ENCODE peak calls at places on chromosomes 11 and 22, in ten cellular contexts. V is adrenal gland, G is stomach, N is ovary, C is A549, Y is tibial nerve, U is sigmoid colon, P is uterus, H is body of pancreas, Q is heart left ventricle. L is an unnamed sample.

GRCh38 chr11:62122076-62122475 is 1.7 kb upstream of the INCENP start:
- DNase-seq in V (no peak), G (no peak), N (no peak), C (peak; percentile 11), Y (no peak), U (no peak), P (no peak), H (no peak), Q (no peak), L (no peak)

GRCh38 chr11:73914284-73914683 is 36.5 kb upstream of the DNAJB13 start:
- DNase-seq in V (no peak), G (no peak), N (no peak), C (no peak), Y (no peak), U (no peak), P (no peak), H (peak; percentile 40), Q (no peak), L (no peak)

GRCh38 chr11:36056160-36056751 is 112.4 kb downstream of the LDLRAD3 start:
- DNase-seq in V (peak; percentile 49), G (no peak), N (no peak), C (peak; percentile 25), Y (no peak), U (no peak), P (no peak), H (peak; percentile 48), Q (no peak), L (no peak)

GRCh38 chr11:2930705-2931415 is 1.6 kb upstream of the PHLDA2 start:
- DNase-seq in V (peak; percentile 70), G (peak; percentile 91), N (peak; percentile 55), C (peak; percentile 86), Y (no peak), U (peak; percentile 71), P (peak; percentile 44), H (peak; percentile 94), Q (peak; percentile 43), L (no peak)

GRCh38 chr11:32312206-32312817 is 123.0 kb downstream of the WT1 start:
- DNase-seq in V (no peak), G (no peak), N (no peak), C (peak; percentile 24), Y (no peak), U (no peak), P (no peak), H (no peak), Q (no peak), L (no peak)

GRCh38 chr11:90134420-90135003 is at the start of gene NAALAD2:
- DNase-seq in V (peak; percentile 69), G (no peak), N (peak; percentile 48), C (peak; percentile 2), Y (peak; percentile 28), U (peak; percentile 62), P (peak; percentile 52), H (peak; percentile 18), Q (peak; percentile 22), L (no peak)

GRCh38 chr11:27184458-27185312 is 144.1 kb downstream of the BBOX1 start:
- DNase-seq in V (no peak), G (no peak), N (no peak), C (no peak), Y (no peak), U (no peak), P (no peak), H (no peak), Q (no peak), L (no peak)

GRCh38 chr22:20783844-20784723 is 10.2 kb downstream of the SERPIND1 start:
- DNase-seq in V (peak; percentile 72), G (no peak), N (no peak), C (peak; percentile 30), Y (peak; percentile 77), U (no peak), P (no peak), H (peak; percentile 31), Q (no peak), L (no peak)

GRCh38 chr11:44446996-44447771 is 118.3 kb upstream of the CD82 start:
- DNase-seq in V (no peak), G (peak; percentile 15), N (no peak), C (no peak), Y (no peak), U (no peak), P (no peak), H (no peak), Q (no peak), L (no peak)

GRCh38 chr11:132632641-132633124 is 899.6 kb downstream of the OPCML start:
- DNase-seq in V (no peak), G (no peak), N (no peak), C (no peak), Y (no peak), U (no peak), P (no peak), H (no peak), Q (no peak), L (no peak)

GRCh38 chr11:61888590-61888989 is 2.8 kb downstream of the FADS3 start:
- DNase-seq in V (peak; percentile 13), G (no peak), N (no peak), C (no peak), Y (no peak), U (no peak), P (no peak), H (no peak), Q (no peak), L (no peak)

GRCh38 chr22:21832291-21833290 is 34.9 kb downstream of the MAPK1 start:
- DNase-seq in V (peak; percentile 20), G (no peak), N (no peak), C (no peak), Y (no peak), U (no peak), P (no peak), H (no peak), Q (no peak), L (no peak)

GRCh38 chr11:770642-771616 is 6.4 kb downstream of the GATD1 start:
- DNase-seq in V (no peak), G (no peak), N (no peak), C (no peak), Y (no peak), U (peak; percentile 65), P (no peak), H (no peak), Q (no peak), L (no peak)

GRCh38 chr11:773425-773824 is 3.9 kb downstream of the GATD1 start:
- DNase-seq in V (no peak), G (no peak), N (no peak), C (no peak), Y (no peak), U (no peak), P (no peak), H (no peak), Q (no peak), L (no peak)

GRCh38 chr11:771617-772204 is 5.6 kb downstream of the GATD1 start:
- DNase-seq in V (no peak), G (no peak), N (no peak), C (no peak), Y (no peak), U (no peak), P (no peak), H (no peak), Q (no peak), L (no peak)

GRCh38 chr11:773830-774229 is 3.5 kb downstream of the GATD1 start:
- DNase-seq in V (no peak), G (no peak), N (no peak), C (no peak), Y (no peak), U (no peak), P (no peak), H (no peak), Q (no peak), L (no peak)

GRCh38 chr11:772429-773390 is 4.6 kb downstream of the GATD1 start:
- DNase-seq in V (peak; percentile 92), G (no peak), N (peak; percentile 25), C (no peak), Y (no peak), U (peak; percentile 72), P (peak; percentile 26), H (no peak), Q (no peak), L (no peak)
- TF ChIP-seq POLR2A in V (no peak), G (no peak), N (no peak), C (no peak), Y (no peak), U (no peak), P (no peak), H (no peak), Q (no peak), L (no peak)

DNA sequence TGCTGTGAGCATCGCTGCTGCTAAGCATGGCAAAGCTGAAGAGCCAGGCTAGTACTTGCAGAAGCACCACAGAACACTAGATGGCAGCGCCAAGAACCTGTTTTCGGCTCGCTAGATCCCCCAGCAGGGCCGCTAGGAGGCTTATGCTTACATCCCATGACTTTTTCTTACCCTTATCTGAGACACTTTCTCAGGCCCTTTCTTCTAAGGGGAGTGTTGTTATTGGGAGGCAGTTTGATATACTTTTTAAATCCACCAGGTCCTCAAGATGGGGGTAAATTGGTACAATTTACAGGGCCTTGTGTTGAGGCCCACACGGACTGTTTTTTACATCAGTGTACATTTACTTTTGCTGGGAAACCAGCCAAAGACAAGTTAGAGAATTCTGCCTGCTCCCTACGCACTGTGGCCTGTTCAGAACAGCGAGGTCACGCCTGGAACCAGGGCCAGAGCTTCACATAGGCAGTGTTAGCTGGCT is 4.0 kb downstream of the TRIM6 start:
- DNase-seq in V (peak; percentile 87), G (peak; percentile 77), N (peak; percentile 58), C (peak; percentile 66), Y (peak; percentile 64), U (peak; percentile 87), P (peak; percentile 56), H (peak; percentile 82), Q (peak; percentile 63), L (no peak)
- TF ChIP-seq CTCF in V (peak; percentile 79), G (peak; percentile 71), N (no peak), C (peak; percentile 90), Y (peak; percentile 74), U (peak; percentile 83), P (peak; percentile 50), H (peak; percentile 65), Q (peak; percentile 56), L (peak; percentile 43)

GRCh38 chr11:8709777-8710176 is 27.2 kb downstream of the RPL27A start:
- DNase-seq in V (no peak), G (no peak), N (no peak), C (no peak), Y (no peak), U (no peak), P (no peak), H (no peak), Q (no peak), L (no peak)
- H3K4me1 ChIP-seq in V (peaks cover 30% of the 10 kb centered on the region), G (peaks cover 52% of the 10 kb centered on the region), N (peaks cover 12% of the 10 kb centered on the region), C (no peaks in the 10 kb centered on the region), Y (peaks cover 19% of the 10 kb centered on the region), U (peaks cover 4% of the 10 kb centered on the region), P (peaks cover 6% of the 10 kb centered on the region), H (peaks cover 37% of the 10 kb centered on the region), Q (peaks cover 31% of the 10 kb centered on the region), L (peaks cover 50% of the 10 kb centered on the region)

DNA sequence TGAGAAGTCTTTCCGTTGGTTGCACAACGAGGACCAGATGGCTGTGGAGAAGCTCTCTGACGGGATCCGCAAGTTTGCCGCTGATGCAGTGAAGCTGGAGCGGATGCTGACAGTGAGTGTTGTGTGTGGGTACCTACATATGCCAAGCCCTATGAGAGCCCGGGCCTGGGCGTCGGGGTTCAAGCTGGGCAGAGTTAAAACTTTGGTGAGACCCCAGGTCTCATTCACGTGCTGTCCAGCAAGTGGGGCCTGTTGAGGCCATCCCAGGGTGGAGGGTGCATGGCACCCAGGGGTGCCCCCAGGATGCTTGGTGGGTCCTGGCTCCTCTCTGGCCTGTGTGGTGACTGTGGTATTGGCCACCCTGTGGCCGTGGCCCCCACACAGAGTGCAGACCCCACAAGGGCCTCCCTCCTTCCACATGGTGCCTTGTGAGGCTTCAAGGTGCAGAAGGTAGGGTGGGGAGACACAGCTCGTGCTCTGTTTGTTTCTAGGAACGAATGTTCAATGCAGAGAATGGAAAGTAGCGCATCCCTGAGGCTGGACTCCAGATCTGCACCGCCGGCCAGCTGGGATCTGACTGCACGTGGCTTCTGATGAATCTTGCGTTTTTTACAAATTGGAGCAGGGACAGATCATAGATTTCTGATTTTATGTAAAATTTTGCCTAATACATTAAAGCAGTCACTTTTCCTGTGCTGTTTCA is 12.8 kb downstream of the GATD1 start:
- DNase-seq in V (no peak), G (no peak), N (no peak), C (no peak), Y (no peak), U (no peak), P (no peak), H (no peak), Q (no peak), L (no peak)
- TF ChIP-seq POLR2A in V (no peak), G (no peak), N (no peak), C (no peak), Y (no peak), U (no peak), P (no peak), H (no peak), Q (no peak), L (no peak)